ENCODE peak calls at places on chromosomes 3 and 15, in five cellular contexts. R is Peyer's patch, U is left lung, P is heart left ventricle, H is mammary epithelial cell. Q is an unnamed sample.

GRCh38 chr15:78204351-78205309 is 29.7 kb downstream of the ACSBG1 start:
- DNase-seq in P (peak; percentile 64), U (no peak), H (no peak), R (peak; percentile 44), Q (no peak)

GRCh38 chr3:113005622-113006021 is 14.8 kb downstream of the GTPBP8 start:
- DNase-seq in U (no peak), R (no peak), P (no peak), H (no peak), Q (no peak)

GRCh38 chr3:33173672-33174071 is 44.9 kb downstream of the SUSD5 start:
- DNase-seq in U (no peak), P (no peak), R (no peak), H (no peak), Q (no peak)

GRCh38 chr3:42061711-42062408 is 29.3 kb upstream of the TRAK1 start:
- DNase-seq in U (peak; percentile 74), R (peak; percentile 72), H (peak; percentile 83), P (peak; percentile 88), Q (peak; percentile 92)

GRCh38 chr3:131107637-131108433 is 81.2 kb downstream of the NEK11 start:
- DNase-seq in U (no peak), H (no peak), R (no peak), P (no peak), Q (peak; percentile 20)

GRCh38 chr3:157442729-157443128 is 6.1 kb downstream of the PTX3 start:
- DNase-seq in U (no peak), H (no peak), P (no peak), R (no peak), Q (no peak)

GRCh38 chr3:10665611-10666010 is 150.4 kb upstream of the SLC6A11 start:
- DNase-seq in H (no peak), U (no peak), P (no peak), R (no peak), Q (no peak)

GRCh38 chr3:197270558-197271317 is 27.7 kb downstream of the DLG1 start:
- DNase-seq in H (no peak), P (no peak), U (no peak), R (no peak), Q (no peak)

GRCh38 chr3:63976862-63977180 is 46.5 kb downstream of the PSMD6 start:
- DNase-seq in R (no peak), U (no peak), H (no peak), P (no peak), Q (no peak)

GRCh38 chr15:76994001-76994400 is 925 bp upstream of the PSTPIP1 start:
- DNase-seq in U (peak; percentile 68), R (peak; percentile 58), H (no peak), P (peak; percentile 46), Q (no peak)

GRCh38 chr3:13860001-13860400 is 19.9 kb downstream of the WNT7A start:
- DNase-seq in U (no peak), R (no peak), P (no peak), H (peak; percentile 21), Q (no peak)

GRCh38 chr3:157999246-157999645 is 107.0 kb downstream of the SHOX2 start:
- DNase-seq in P (no peak), U (no peak), H (no peak), R (no peak), Q (peak; percentile 3)

GRCh38 chr3:8327739-8328138 is 173.9 kb upstream of the LMCD1 start:
- DNase-seq in R (no peak), U (no peak), P (no peak), H (no peak), Q (no peak)

GRCh38 chr3:38583688-38584087 is 65.8 kb downstream of the SCN5A start:
- DNase-seq in H (no peak), R (peak; percentile 25), U (no peak), P (peak; percentile 10), Q (no peak)

GRCh38 chr15:68372291-68372811 is 59.6 kb downstream of the ITGA11 start:
- DNase-seq in H (peak; percentile 20), P (peak; percentile 25), U (no peak), R (no peak), Q (no peak)

GRCh38 chr15:40441012-40441735 is 421 bp downstream of the BAHD1 start:
- DNase-seq in P (no peak), H (no peak), U (no peak), R (no peak), Q (no peak)

GRCh38 chr3:61796088-61796680 is 234.8 kb downstream of the PTPRG start:
- DNase-seq in H (no peak), P (no peak), U (no peak), R (no peak), Q (no peak)

GRCh38 chr3:14741510-14741909 is 66.6 kb downstream of the C3orf20 start:
- DNase-seq in U (no peak), H (no peak), P (no peak), R (no peak), Q (no peak)

GRCh38 chr3:25655659-25656058 is 9.0 kb downstream of the TOP2B start:
- DNase-seq in U (no peak), R (no peak), P (no peak), H (no peak), Q (no peak)

GRCh38 chr3:172464306-172464705 is 16.1 kb upstream of the GHSR start:
- DNase-seq in R (no peak), P (no peak), H (no peak), U (no peak), Q (no peak)

GRCh38 chr3:113697192-113698090 is 999 bp upstream of the USF3 start:
- DNase-seq in U (peak; percentile 39), P (peak; percentile 32), H (peak; percentile 26), R (peak; percentile 53), Q (no peak)

GRCh38 chr3:115792206-115792955 is 169.1 kb downstream of the GAP43 start:
- DNase-seq in H (peak; percentile 46), P (no peak), R (no peak), U (no peak), Q (peak; percentile 37)

GRCh38 chr15:70156781-70157261 is 59.1 kb upstream of the TLE3 start:
- DNase-seq in P (peak; percentile 40), U (no peak), H (peak; percentile 36), R (no peak), Q (no peak)

GRCh38 chr3:154954750-154955149 is 125.4 kb upstream of the MME start:
- DNase-seq in R (no peak), U (no peak), P (no peak), H (peak; percentile 40), Q (peak; percentile 55)
- TF ChIP-seq CTCF in R (no peak), U (peak; percentile 11), P (no peak), H (peak; percentile 78), Q (peak; percentile 72)

DNA sequence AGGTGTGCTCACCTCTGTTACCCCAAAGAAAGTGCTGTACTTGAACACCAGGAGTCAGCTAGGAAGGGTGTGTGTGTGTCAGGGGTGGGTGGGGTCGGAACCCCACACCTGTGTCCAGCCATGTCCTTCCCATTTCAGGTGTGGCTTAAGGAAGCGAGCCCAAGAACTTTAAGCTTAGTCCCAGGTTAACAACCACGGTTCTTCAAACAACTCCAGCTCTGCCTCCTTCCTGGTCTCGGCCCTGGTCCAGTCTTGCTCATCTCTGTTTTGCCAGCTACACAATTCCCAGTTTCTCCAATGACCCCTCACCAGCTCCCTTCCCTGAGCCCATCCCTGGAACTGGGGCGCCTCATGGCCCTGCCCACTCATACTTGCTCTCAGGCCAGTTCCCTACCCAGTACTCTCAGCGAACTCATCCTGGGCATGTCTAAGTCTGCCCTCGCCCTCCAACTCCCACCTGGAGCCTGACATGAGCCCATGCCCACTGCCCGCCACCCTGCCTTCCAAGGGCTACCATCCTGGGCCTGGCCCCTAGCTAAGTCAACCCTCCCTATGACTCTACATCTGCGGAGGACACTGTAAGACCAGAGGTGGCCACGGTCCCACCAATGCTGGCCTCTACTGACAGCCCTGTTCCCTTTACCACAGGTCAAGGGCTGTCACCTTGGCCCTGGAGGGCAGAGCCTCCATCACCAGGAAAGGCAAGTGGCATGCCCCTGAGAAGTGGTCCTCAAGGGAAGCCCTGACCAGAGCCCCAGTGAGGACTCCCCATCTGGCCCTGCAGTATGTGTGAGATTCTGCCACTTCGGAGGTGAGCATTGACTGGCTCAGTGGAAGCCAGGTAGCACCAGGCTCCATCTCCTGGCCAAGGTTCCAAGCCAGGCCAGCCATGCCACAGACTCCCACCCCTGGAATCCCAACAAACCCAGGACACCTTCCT is 9.2 kb downstream of the POC1A start:
- DNase-seq in U (no peak), R (no peak), P (no peak), H (no peak), Q (no peak)
- TF ChIP-seq CTCF in U (no peak), R (no peak), P (no peak), H (no peak), Q (no peak)

GRCh38 chr3:152707314-152707713 is 127.6 kb upstream of the P2RY1 start:
- DNase-seq in R (no peak), U (no peak), P (no peak), H (no peak), Q (no peak)
- TF ChIP-seq CTCF in R (no peak), U (no peak), P (no peak), H (no peak), Q (no peak)

DNA sequence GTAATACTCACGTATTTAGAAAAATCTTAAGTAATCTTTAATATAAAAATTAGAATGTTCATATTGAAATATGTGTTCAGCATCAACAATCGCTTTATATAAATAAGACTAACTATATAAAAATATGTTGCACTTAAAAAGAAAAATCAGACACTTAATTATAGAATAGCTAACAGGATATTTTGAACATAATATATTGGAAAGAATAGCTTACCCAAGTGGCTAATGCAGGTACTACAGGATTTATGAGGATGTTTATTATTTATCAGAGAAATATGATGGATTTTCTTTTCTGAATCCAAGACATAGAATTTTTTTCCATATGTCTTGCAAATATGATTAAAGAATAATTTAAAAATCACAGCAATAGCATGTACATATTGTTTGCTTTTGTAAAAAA is 567.9 kb upstream of the GBE1 start:
- DNase-seq in R (no peak), U (no peak), P (no peak), H (peak; percentile 1), Q (no peak)
- TF ChIP-seq CTCF in R (no peak), U (peak; percentile 16), P (peak; percentile 61), H (peak; percentile 49), Q (peak; percentile 42)

GRCh38 chr3:101172516-101172915 is 147.9 kb downstream of the IMPG2 start:
- DNase-seq in P (no peak), R (no peak), H (no peak), U (no peak), Q (no peak)
- TF ChIP-seq CTCF in P (no peak), R (no peak), H (no peak), U (no peak), Q (no peak)

Q was measured in foreskin keratinocyte.